ENCODE peak calls at places on chromosomes 11 and 22, in ten cellular contexts. K is cardiac muscle cell, V is A549, M is suprapubic skin, P is tibial artery, N is PC-3, I is heart left ventricle, Y is right lobe of liver, Z is heart right ventricle, O is thoracic aorta. Q is an unnamed sample.

GRCh38 chr22:50305658-50306566 is 1.5 kb downstream of the PLXNB2 start:
- DNase-seq in P (peak; percentile 96), M (peak; percentile 90), Z (peak; percentile 79), Y (peak; percentile 89), K (peak; percentile 57), O (peak; percentile 85), N (peak; percentile 92), I (peak; percentile 89), V (peak; percentile 85), Q (peak; percentile 93)

GRCh38 chr11:63802637-63803414 is 10.4 kb upstream of the SPINDOC start:
- DNase-seq in V (peak; percentile 74), P (no peak), I (no peak), Y (no peak), K (no peak), M (no peak), N (peak; percentile 90), Z (no peak), O (no peak), Q (no peak)

GRCh38 chr11:10926801-10927200 is 68.9 kb upstream of the ZBED5 start:
- DNase-seq in Z (no peak), N (peak; percentile 90), V (peak; percentile 36), I (no peak), M (no peak), K (no peak), Y (no peak), P (no peak), O (no peak), Q (no peak)

GRCh38 chr11:34891611-34892010 is 24.6 kb downstream of the APIP start:
- DNase-seq in Y (no peak), M (no peak), P (no peak), K (no peak), I (no peak), N (no peak), Z (no peak), O (no peak), V (no peak), Q (no peak)

GRCh38 chr11:12724301-12725046 is 50.3 kb downstream of the TEAD1 start:
- DNase-seq in N (peak; percentile 96), Y (peak; percentile 52), M (peak; percentile 81), Z (peak; percentile 41), P (no peak), V (peak; percentile 88), O (peak; percentile 12), K (no peak), I (peak; percentile 80), Q (peak; percentile 59)

GRCh38 chr11:25441432-25441831 is 890.5 kb upstream of the ANO3 start:
- DNase-seq in N (no peak), Z (no peak), K (no peak), P (no peak), O (no peak), M (no peak), Y (no peak), I (no peak), V (no peak), Q (no peak)

GRCh38 chr11:35367491-35367890 is 51.9 kb downstream of the SLC1A2 start:
- DNase-seq in I (no peak), N (peak; percentile 44), M (no peak), Y (no peak), K (no peak), O (no peak), Z (no peak), P (no peak), V (no peak), Q (no peak)

GRCh38 chr11:67507242-67507890 is 596 bp downstream of the CDK2AP2 start:
- DNase-seq in P (no peak), K (no peak), V (peak; percentile 92), Z (no peak), I (peak; percentile 83), M (no peak), N (peak; percentile 82), Y (peak; percentile 89), O (peak; percentile 56), Q (no peak)

GRCh38 chr22:35330258-35330861 is 30.7 kb downstream of the TOM1 start:
- DNase-seq in P (peak; percentile 88), V (no peak), N (peak; percentile 16), I (peak; percentile 94), Y (peak; percentile 93), K (no peak), O (no peak), M (peak; percentile 93), Z (peak; percentile 85), Q (peak; percentile 87)

GRCh38 chr11:120608760-120609211 is 97.2 kb downstream of the GRIK4 start:
- DNase-seq in Y (no peak), P (no peak), Z (peak; percentile 40), M (no peak), N (no peak), V (no peak), I (no peak), K (no peak), O (no peak), Q (peak; percentile 24)

GRCh38 chr11:15773024-15773423 is 583.3 kb downstream of the SOX6 start:
- DNase-seq in P (no peak), Y (no peak), Z (no peak), M (no peak), O (no peak), I (no peak), N (no peak), K (no peak), V (no peak), Q (no peak)

GRCh38 chr22:10961043-10961860 is 4566.7 kb upstream of the OR11H1 start:
- DNase-seq in P (no peak), Y (no peak), I (no peak), M (no peak), V (no peak), O (no peak), N (no peak), Z (no peak), K (no peak), Q (peak; percentile 47)

GRCh38 chr11:107696140-107696539 is 15.7 kb downstream of the SLN start:
- DNase-seq in M (no peak), K (no peak), P (no peak), Z (no peak), Y (no peak), O (no peak), N (peak; percentile 99), V (peak; percentile 71), I (no peak), Q (no peak)

GRCh38 chr22:24506802-24507438 is 11.8 kb downstream of the UPB1 start:
- DNase-seq in Y (no peak), K (no peak), N (peak; percentile 54), O (no peak), P (no peak), V (peak; percentile 41), Z (no peak), I (no peak), M (no peak), Q (no peak)

GRCh38 chr11:131172011-131172410 is 198.4 kb upstream of the NTM start:
- DNase-seq in Y (no peak), N (no peak), M (no peak), I (no peak), O (no peak), P (no peak), V (no peak), K (no peak), Z (no peak), Q (no peak)

GRCh38 chr22:30968015-30968923 is at the start of gene MORC2:
- DNase-seq in Y (peak; percentile 79), K (no peak), O (no peak), V (peak; percentile 69), N (peak; percentile 24), P (no peak), I (peak; percentile 73), Z (no peak), M (peak; percentile 79), Q (peak; percentile 86)

GRCh38 chr22:49574861-49575702 is 252.6 kb downstream of the BRD1 start:
- DNase-seq in K (no peak), V (no peak), P (peak; percentile 52), N (no peak), Y (no peak), M (peak; percentile 40), Z (no peak), I (peak; percentile 72), O (no peak), Q (peak; percentile 50)

GRCh38 chr22:50157976-50158375 is 12.6 kb upstream of the PANX2 start:
- DNase-seq in O (no peak), V (no peak), K (no peak), I (no peak), N (no peak), P (no peak), Z (no peak), Y (no peak), M (peak; percentile 70), Q (peak; percentile 86)

GRCh38 chr11:123579482-123579812 is 75.0 kb downstream of the SCN3B start:
- DNase-seq in Z (no peak), O (no peak), Y (no peak), M (no peak), P (no peak), V (no peak), I (no peak), N (no peak), K (no peak), Q (no peak)

GRCh38 chr11:18265949-18266348 is at the start of gene SAA1:
- DNase-seq in K (no peak), N (no peak), V (no peak), M (no peak), P (no peak), I (no peak), Y (peak; percentile 64), Z (no peak), O (no peak), Q (no peak)

GRCh38 chr11:64334764-64335741 is 5.0 kb upstream of the CCDC88B start:
- DNase-seq in N (peak; percentile 100), Z (no peak), M (no peak), Y (no peak), I (peak; percentile 81), P (peak; percentile 62), V (peak; percentile 96), K (peak; percentile 73), O (no peak), Q (peak; percentile 79)

GRCh38 chr11:65903068-65903481 is 2.9 kb upstream of the FOSL1 start:
- DNase-seq in Z (no peak), Y (no peak), O (no peak), I (no peak), P (no peak), K (no peak), V (peak; percentile 90), N (peak; percentile 96), M (no peak), Q (no peak)
- H3K27ac ChIP-seq in Z (no peak overlapping the region), Y (no peak overlapping the region), O (no peak overlapping the region), I (no peak overlapping the region), P (no peak overlapping the region), K (no peak overlapping the region), V (peak overlapping the region; percentile 87), N (peak overlapping the region; percentile 87), M (no peak overlapping the region), Q (no peak overlapping the region)

GRCh38 chr11:16926868-16927267 is 87.3 kb downstream of the PLEKHA7 start:
- DNase-seq in O (no peak), Y (no peak), Z (no peak), V (no peak), P (no peak), M (no peak), N (no peak), K (no peak), I (no peak), Q (no peak)
- H3K4me3 ChIP-seq in O (no peak overlapping the region), Y (no peak overlapping the region), Z (no peak overlapping the region), V (no peak overlapping the region), P (no peak overlapping the region), M (no peak overlapping the region), N (no peak overlapping the region), K (no peak overlapping the region), I (no peak overlapping the region), Q (no peak overlapping the region)

GRCh38 chr11:119361056-119361787 is 14.7 kb upstream of the MFRP start:
- DNase-seq in N (peak; percentile 97), M (peak; percentile 61), Z (peak; percentile 65), O (no peak), K (peak; percentile 87), V (peak; percentile 74), Y (peak; percentile 82), I (peak; percentile 89), P (peak; percentile 93), Q (peak; percentile 37)
- H3K4me1 ChIP-seq in N (peaks cover 36% of the 10 kb centered on the region), M (peaks cover 49% of the 10 kb centered on the region), Z (peaks cover 21% of the 10 kb centered on the region), O (peaks cover 15% of the 10 kb centered on the region), K (peaks cover 51% of the 10 kb centered on the region), V (peaks cover 55% of the 10 kb centered on the region), Y (no peaks in the 10 kb centered on the region), I (peaks cover 62% of the 10 kb centered on the region), P (peaks cover 67% of the 10 kb centered on the region), Q (peaks cover 37% of the 10 kb centered on the region)

GRCh38 chr11:72719144-72719543 is 33.1 kb downstream of the ARAP1 start:
- DNase-seq in O (no peak), Y (no peak), I (peak; percentile 83), K (peak; percentile 44), M (no peak), P (no peak), V (no peak), Z (peak; percentile 61), N (no peak), Q (peak; percentile 46)
- H3K27ac ChIP-seq in O (no peak overlapping the region), Y (no peak overlapping the region), I (peak overlapping the region; percentile 95), K (peak overlapping the region; percentile 88), M (no peak overlapping the region), P (no peak overlapping the region), V (no peak overlapping the region), Z (peak overlapping the region; percentile 93), N (no peak overlapping the region), Q (peak overlapping the region; percentile 90)

Q was measured in lower lobe of right lung.